ENCODE peak calls at places on chromosomes 13 and 19, in eight cellular contexts. N is lung, Z is uterus, T is tibial nerve, J is suprapubic skin, E is K562, L is HCT116, R is neural progenitor cell. P is an unnamed sample.
A peak's percentile ranks its signal among the peaks of the same experiment; 100 is the strongest.

GRCh38 chr13:43874512-43875092 is 4.9 kb downstream of the CCDC122 start:
- DNase-seq in R (no peak), J (no peak), Z (no peak), N (no peak), E (no peak), T (no peak), L (no peak), P (no peak)

GRCh38 chr19:41945135-41945766 is 13.9 kb downstream of the RABAC1 start:
- DNase-seq in E (no peak), L (no peak), T (no peak), J (no peak), Z (no peak), N (no peak), R (no peak), P (no peak)

GRCh38 chr13:95660981-95661581 is 15.9 kb upstream of the DNAJC3 start:
- DNase-seq in R (peak; percentile 56), T (no peak), J (no peak), N (no peak), L (peak; percentile 28), Z (no peak), E (peak; percentile 12), P (no peak)

GRCh38 chr13:42009057-42009456 is 39.4 kb upstream of the DGKH start:
- DNase-seq in E (no peak), L (no peak), N (no peak), R (no peak), Z (no peak), J (no peak), T (no peak), P (no peak)

GRCh38 chr19:43367822-43368221 is 14.3 kb downstream of the CD177 start:
- DNase-seq in E (no peak), N (no peak), R (no peak), T (no peak), L (no peak), J (no peak), Z (no peak), P (no peak)

GRCh38 chr13:31773538-31773937 is 34.2 kb downstream of the RXFP2 start:
- DNase-seq in J (no peak), N (no peak), E (no peak), Z (no peak), L (no peak), R (no peak), T (no peak), P (no peak)

GRCh38 chr13:48772908-48773307 is 119.2 kb downstream of the CYSLTR2 start:
- DNase-seq in R (no peak), Z (no peak), T (no peak), L (no peak), J (no peak), N (no peak), E (no peak), P (no peak)

GRCh38 chr19:50050406-50051223 is 24.8 kb downstream of the ZNF473 start:
- DNase-seq in Z (peak; percentile 82), N (peak; percentile 83), J (peak; percentile 87), R (peak; percentile 39), T (peak; percentile 19), E (peak; percentile 78), L (no peak), P (no peak)

GRCh38 chr13:64770743-64771142 is 2459.4 kb downstream of the PCDH9 start:
- DNase-seq in Z (no peak), T (no peak), E (no peak), J (no peak), L (no peak), R (no peak), N (no peak), P (no peak)

GRCh38 chr13:42494157-42494556 is 79.8 kb upstream of the TNFSF11 start:
- DNase-seq in L (no peak), N (no peak), E (no peak), R (no peak), J (no peak), T (no peak), Z (no peak), P (no peak)

GRCh38 chr13:99326012-99326411 is 18.8 kb upstream of the GPR183 start:
- DNase-seq in Z (no peak), T (no peak), E (no peak), L (no peak), J (no peak), N (no peak), R (no peak), P (no peak)
- H3K27ac ChIP-seq in Z (no peak overlapping the region), T (no peak overlapping the region), E (peak overlapping the region; percentile 81), L (no peak overlapping the region), J (no peak overlapping the region), N (no peak overlapping the region), R (no peak overlapping the region), P (no peak overlapping the region)

GRCh38 chr19:12260861-12261260 is 33.8 kb downstream of the ZNF44 start:
- DNase-seq in N (no peak), J (no peak), E (no peak), T (no peak), L (no peak), R (no peak), Z (no peak), P (no peak)
- H3K4me1 ChIP-seq in N (no peaks in the 10 kb centered on the region), J (no peaks in the 10 kb centered on the region), E (no peaks in the 10 kb centered on the region), T (no peaks in the 10 kb centered on the region), L (no peaks in the 10 kb centered on the region), R (no peaks in the 10 kb centered on the region), Z (no peaks in the 10 kb centered on the region), P (no peaks in the 10 kb centered on the region)

DNA sequence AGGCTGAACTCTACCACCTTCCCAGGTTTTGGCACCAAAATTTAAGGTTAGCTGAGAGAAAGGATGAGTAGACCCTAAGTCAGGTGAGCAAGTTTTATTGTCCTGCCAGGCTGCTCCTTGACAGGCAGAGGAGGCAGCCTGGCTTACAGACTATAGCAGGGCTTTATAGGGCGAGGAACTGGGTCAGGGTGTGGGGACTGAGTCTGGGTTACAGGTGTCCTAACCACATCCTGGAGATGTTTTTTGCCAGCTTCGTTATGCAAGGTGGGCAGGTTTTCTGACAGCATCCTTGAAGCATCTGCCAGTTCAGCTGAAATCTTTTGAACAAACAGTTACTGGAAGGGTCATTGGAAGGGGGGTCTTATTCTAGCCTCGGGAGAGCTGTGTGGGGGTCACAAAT is 905.7 kb upstream of the SLITRK5 start:
- DNase-seq in Z (no peak), L (no peak), T (no peak), N (no peak), J (no peak), R (no peak), E (no peak), P (no peak)
- H3K27ac ChIP-seq in Z (no peak overlapping the region), L (no peak overlapping the region), T (no peak overlapping the region), N (no peak overlapping the region), J (no peak overlapping the region), R (no peak overlapping the region), E (no peak overlapping the region), P (no peak overlapping the region)

GRCh38 chr19:19433666-19434213 is 28.3 kb downstream of the GATAD2A start:
- DNase-seq in J (no peak), N (no peak), R (no peak), T (no peak), E (no peak), L (no peak), Z (no peak), P (no peak)
- H3K4me1 ChIP-seq in J (peaks cover 62% of the 10 kb centered on the region), N (peaks cover 17% of the 10 kb centered on the region), R (peaks cover 28% of the 10 kb centered on the region), T (no peaks in the 10 kb centered on the region), E (no peaks in the 10 kb centered on the region), L (no peaks in the 10 kb centered on the region), Z (no peaks in the 10 kb centered on the region), P (no peaks in the 10 kb centered on the region)

GRCh38 chr19:1340681-1341469 is 42.8 kb upstream of the NDUFS7 start:
- DNase-seq in L (no peak), T (no peak), N (no peak), Z (no peak), J (no peak), E (no peak), R (no peak), P (no peak)
- H3K27ac ChIP-seq in L (no peak overlapping the region), T (no peak overlapping the region), N (no peak overlapping the region), Z (no peak overlapping the region), J (no peak overlapping the region), E (no peak overlapping the region), R (no peak overlapping the region), P (no peak overlapping the region)

DNA sequence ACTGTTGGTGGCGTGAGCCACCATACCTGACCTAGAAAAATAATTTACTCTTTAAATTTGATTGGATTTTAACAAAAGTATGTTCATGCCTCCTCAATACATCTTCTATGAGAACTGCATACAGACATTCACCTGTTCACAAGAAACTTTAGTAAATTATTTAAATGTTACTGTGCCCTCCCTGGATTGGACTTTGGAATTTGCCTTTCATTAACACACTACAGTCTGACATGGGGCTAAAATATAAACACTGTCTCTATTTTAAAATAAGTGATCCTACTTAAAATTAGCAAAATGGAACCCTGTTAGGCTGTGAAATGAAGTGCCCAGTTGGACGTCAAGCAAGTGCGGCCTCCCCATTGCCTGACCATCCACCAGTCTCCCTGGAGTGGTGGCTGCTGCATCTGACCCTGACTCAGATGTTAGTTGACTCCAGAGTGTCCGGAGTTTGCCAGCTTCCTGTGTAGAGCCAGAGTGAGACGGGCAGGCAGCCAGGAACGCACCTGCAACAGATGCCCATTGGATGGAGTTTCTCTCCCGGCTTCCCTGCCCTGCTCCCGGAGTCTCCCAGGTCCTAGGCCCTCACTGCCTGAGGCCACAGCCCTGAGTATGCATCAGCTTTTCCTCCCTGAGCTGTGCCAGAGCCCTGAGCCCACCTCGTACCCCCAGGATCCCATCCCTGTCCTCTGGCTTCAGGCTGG is 45.9 kb upstream of the ATP11A start:
- DNase-seq in L (no peak), J (no peak), E (no peak), Z (peak; percentile 11), T (no peak), R (no peak), N (peak; percentile 78), P (no peak)
- H3K4me1 ChIP-seq in L (no peaks in the 10 kb centered on the region), J (peaks cover 4% of the 10 kb centered on the region), E (peaks cover 2% of the 10 kb centered on the region), Z (no peaks in the 10 kb centered on the region), T (no peaks in the 10 kb centered on the region), R (no peaks in the 10 kb centered on the region), N (peaks cover 5% of the 10 kb centered on the region), P (peaks cover 2% of the 10 kb centered on the region)

P was measured in iPS DF 6.9.